ENCODE peak calls at places on chromosomes 7 and 10, in four cellular contexts. F, S, V and T are unnamed samples.
A peak's percentile ranks its signal among the peaks of the same experiment; 100 is the strongest.

GRCh38 chr10:45052700-45053099 is 52.0 kb downstream of the ZNF22 start:
- DNase-seq in S (no peak), V (no peak), F (no peak), T (no peak)

GRCh38 chr7:31114593-31115343 is 62.7 kb downstream of the ADCYAP1R1 start:
- DNase-seq in V (no peak), S (peak; percentile 70), F (no peak), T (no peak)

GRCh38 chr7:18504965-18505364 is 9.4 kb downstream of the HDAC9 start:
- DNase-seq in F (no peak), S (peak; percentile 31), V (no peak), T (no peak)

GRCh38 chr7:151735854-151736402 is 141.0 kb downstream of the PRKAG2 start:
- DNase-seq in F (no peak), S (peak; percentile 58), V (no peak), T (no peak)

GRCh38 chr10:122051609-122052385 is 62.8 kb downstream of the TACC2 start:
- DNase-seq in F (no peak), V (peak; percentile 67), S (peak; percentile 77), T (no peak)

GRCh38 chr7:1341995-1342645 is 109.4 kb downstream of the UNCX start:
- DNase-seq in V (no peak), S (no peak), F (no peak), T (no peak)

GRCh38 chr7:41027428-41028115 is 675.3 kb downstream of the INHBA start:
- DNase-seq in F (no peak), V (no peak), S (no peak), T (no peak)

GRCh38 chr10:35752469-35753450 is 110.7 kb upstream of the FZD8 start:
- DNase-seq in S (no peak), V (no peak), F (no peak), T (no peak)

GRCh38 chr7:68785036-68785435 is 813.2 kb upstream of the AUTS2 start:
- DNase-seq in S (no peak), F (no peak), V (no peak), T (no peak)

GRCh38 chr10:129758591-129759021 is 205.5 kb downstream of the EBF3 start:
- DNase-seq in S (no peak), F (no peak), V (peak; percentile 2), T (no peak)

GRCh38 chr10:113108180-113108835 is 158.3 kb downstream of the TCF7L2 start:
- DNase-seq in S (peak; percentile 74), V (no peak), F (no peak), T (peak; percentile 50)